ENCODE peak calls at places on chromosomes 2 and 18, in five cellular contexts. P is NB4, E is thyroid gland, B is ovary, D is A549. I is an unnamed sample.

GRCh38 chr2:88350641-88351601 is 101.6 kb downstream of the FOXI3 start:
- DNase-seq in P (peak), E (peak), B (no peak), D (peak), I (peak)

GRCh38 chr18:28167835-28168349 is 9.0 kb downstream of the CDH2 start:
- DNase-seq in P (no peak), E (no peak), B (no peak), D (no peak), I (no peak)

GRCh38 chr2:226127682-226128081 is 671.9 kb downstream of the IRS1 start:
- DNase-seq in P (no peak), E (no peak), B (no peak), D (no peak), I (no peak)

GRCh38 chr2:164126960-164127359 is 391.2 kb upstream of the FIGN start:
- DNase-seq in P (no peak), E (no peak), B (no peak), D (no peak), I (no peak)

GRCh38 chr18:65235966-65236634 is 514.7 kb upstream of the CDH7 start:
- DNase-seq in P (no peak), E (peak), B (no peak), D (no peak), I (no peak)

GRCh38 chr18:31942301-31942998 is 478 bp downstream of the TRAPPC8 start:
- DNase-seq in P (peak), E (peak), B (no peak), D (peak), I (peak)

GRCh38 chr2:213238753-213239591 is 45.3 kb upstream of the SPAG16 start:
- DNase-seq in P (no peak), E (peak), B (no peak), D (peak), I (peak)

GRCh38 chr18:46502444-46502843 is 154.6 kb downstream of the LOXHD1 start:
- DNase-seq in P (peak), E (no peak), B (no peak), D (no peak), I (peak)

GRCh38 chr2:120736955-120737801 is 1.5 kb downstream of the GLI2 start:
- DNase-seq in P (no peak), E (peak), B (peak), D (peak), I (no peak)

GRCh38 chr2:232487385-232488096 is at the start of gene ECEL1:
- DNase-seq in P (peak), E (no peak), B (peak), D (no peak), I (no peak)
- H3K4me3 ChIP-seq in P (no peak), E (no peak), B (peak), D (peak), I (no peak)

GRCh38 chr2:68951899-68952298 is 794 bp downstream of the GKN2 start:
- DNase-seq in P (no peak), E (no peak), B (no peak), D (no peak), I (no peak)
- H3K4me3 ChIP-seq in P (no peak), E (no peak), B (no peak), D (no peak), I (no peak)

GRCh38 chr18:499351-500229 is 911 bp downstream of the COLEC12 start:
- DNase-seq in P (peak), E (no peak), B (peak), D (no peak), I (no peak)
- H3K4me3 ChIP-seq in P (no peak), E (no peak), B (peak), D (peak), I (no peak)

GRCh38 chr2:135510577-135510976 is 20.4 kb downstream of the ZRANB3 start:
- DNase-seq in P (no peak), E (no peak), B (no peak), D (no peak), I (no peak)

GRCh38 chr2:135512099-135512498 is 18.9 kb downstream of the ZRANB3 start:
- DNase-seq in P (no peak), E (no peak), B (no peak), D (no peak), I (no peak)
- H3K4me3 ChIP-seq in P (no peak), E (no peak), B (no peak), D (no peak), I (no peak)

GRCh38 chr18:48615566-48616401 is 77.0 kb downstream of the CTIF start:
- DNase-seq in P (no peak), E (no peak), B (no peak), D (no peak), I (no peak)
- H3K4me3 ChIP-seq in P (no peak), E (no peak), B (no peak), D (no peak), I (no peak)

GRCh38 chr18:1394966-1395365 is 490.3 kb downstream of the ADCYAP1 start:
- DNase-seq in P (no peak), E (no peak), B (no peak), D (no peak), I (no peak)
- H3K4me3 ChIP-seq in P (no peak), E (no peak), B (no peak), D (no peak), I (no peak)